ENCODE peak calls at places on chromosomes 6 and 20, in ten cellular contexts. One of them, this sample, is unnamed.

GRCh38 chr6:136823128-136823660 is 802 bp downstream of the PEX7 start:
- DNase-seq in RWPE1: no peak
- DNase-seq in cardiac muscle cell: no peak
- DNase-seq in AG04450: no peak
- DNase-seq in H1: no peak
- DNase-seq in osteoblast: peak
- DNase-seq in heart right ventricle: peak
- DNase-seq in Peyer's patch: peak
- DNase-seq in thoracic aorta: no peak
- DNase-seq in neural progenitor cell: no peak
- DNase-seq in this sample: no peak

GRCh38 chr20:63956664-63957003 is 418 bp upstream of the UCKL1 start:
- DNase-seq in AG04450: no peak
- DNase-seq in RWPE1: no peak
- DNase-seq in osteoblast: no peak
- DNase-seq in H1: no peak
- DNase-seq in neural progenitor cell: no peak
- DNase-seq in thoracic aorta: no peak
- DNase-seq in cardiac muscle cell: no peak
- DNase-seq in Peyer's patch: no peak
- DNase-seq in heart right ventricle: no peak
- DNase-seq in this sample: no peak

GRCh38 chr20:50309280-50309763 is 118.7 kb downstream of the CEBPB start:
- DNase-seq in H1: no peak
- DNase-seq in Peyer's patch: no peak
- DNase-seq in heart right ventricle: no peak
- DNase-seq in thoracic aorta: no peak
- DNase-seq in neural progenitor cell: no peak
- DNase-seq in cardiac muscle cell: no peak
- DNase-seq in RWPE1: no peak
- DNase-seq in AG04450: no peak
- DNase-seq in osteoblast: peak
- DNase-seq in this sample: no peak

GRCh38 chr6:41976794-41977484 is 35.3 kb upstream of the CCND3 start:
- DNase-seq in neural progenitor cell: no peak
- DNase-seq in RWPE1: peak
- DNase-seq in osteoblast: peak
- DNase-seq in thoracic aorta: no peak
- DNase-seq in H1: no peak
- DNase-seq in Peyer's patch: no peak
- DNase-seq in heart right ventricle: no peak
- DNase-seq in AG04450: peak
- DNase-seq in cardiac muscle cell: no peak
- DNase-seq in this sample: no peak

GRCh38 chr6:124684621-124685020 is 277.6 kb upstream of the RNF217 start:
- DNase-seq in RWPE1: no peak
- DNase-seq in H1: no peak
- DNase-seq in cardiac muscle cell: no peak
- DNase-seq in neural progenitor cell: no peak
- DNase-seq in AG04450: no peak
- DNase-seq in heart right ventricle: no peak
- DNase-seq in osteoblast: no peak
- DNase-seq in thoracic aorta: no peak
- DNase-seq in Peyer's patch: no peak
- DNase-seq in this sample: no peak

GRCh38 chr6:158174514-158174913 is 6.4 kb downstream of the GTF2H5 start:
- DNase-seq in H1: no peak
- DNase-seq in Peyer's patch: no peak
- DNase-seq in osteoblast: peak
- DNase-seq in thoracic aorta: no peak
- DNase-seq in neural progenitor cell: no peak
- DNase-seq in cardiac muscle cell: no peak
- DNase-seq in heart right ventricle: no peak
- DNase-seq in RWPE1: no peak
- DNase-seq in AG04450: peak
- DNase-seq in this sample: peak

GRCh38 chr6:121523628-121524027 is 88.2 kb downstream of the GJA1 start:
- DNase-seq in RWPE1: no peak
- DNase-seq in H1: no peak
- DNase-seq in cardiac muscle cell: no peak
- DNase-seq in heart right ventricle: no peak
- DNase-seq in thoracic aorta: no peak
- DNase-seq in osteoblast: no peak
- DNase-seq in neural progenitor cell: no peak
- DNase-seq in AG04450: no peak
- DNase-seq in Peyer's patch: no peak
- DNase-seq in this sample: no peak

GRCh38 chr20:2814587-2815051 is at the start of gene C20orf141:
- DNase-seq in Peyer's patch: no peak
- DNase-seq in thoracic aorta: no peak
- DNase-seq in heart right ventricle: no peak
- DNase-seq in H1: no peak
- DNase-seq in osteoblast: peak
- DNase-seq in cardiac muscle cell: no peak
- DNase-seq in AG04450: peak
- DNase-seq in neural progenitor cell: no peak
- DNase-seq in RWPE1: peak
- DNase-seq in this sample: peak

GRCh38 chr20:50425076-50425475 is 85.1 kb upstream of the PTPN1 start:
- DNase-seq in AG04450: no peak
- DNase-seq in thoracic aorta: no peak
- DNase-seq in RWPE1: peak
- DNase-seq in neural progenitor cell: no peak
- DNase-seq in osteoblast: peak
- DNase-seq in heart right ventricle: no peak
- DNase-seq in Peyer's patch: no peak
- DNase-seq in H1: no peak
- DNase-seq in cardiac muscle cell: no peak
- DNase-seq in this sample: no peak

GRCh38 chr6:25925808-25926325 is 4.6 kb downstream of the SLC17A2 start:
- DNase-seq in osteoblast: no peak
- DNase-seq in RWPE1: no peak
- DNase-seq in neural progenitor cell: no peak
- DNase-seq in AG04450: no peak
- DNase-seq in H1: no peak
- DNase-seq in cardiac muscle cell: no peak
- DNase-seq in heart right ventricle: no peak
- DNase-seq in Peyer's patch: no peak
- DNase-seq in thoracic aorta: no peak
- DNase-seq in this sample: no peak

GRCh38 chr20:35283441-35284266 is 918 bp downstream of the EIF6 start:
- DNase-seq in osteoblast: peak
- DNase-seq in heart right ventricle: no peak
- DNase-seq in thoracic aorta: no peak
- DNase-seq in neural progenitor cell: no peak
- DNase-seq in cardiac muscle cell: no peak
- DNase-seq in H1: no peak
- DNase-seq in AG04450: no peak
- DNase-seq in Peyer's patch: no peak
- DNase-seq in RWPE1: no peak
- DNase-seq in this sample: no peak

GRCh38 chr20:45012682-45013302 is 46.5 kb downstream of the STK4 start:
- DNase-seq in RWPE1: peak
- DNase-seq in H1: no peak
- DNase-seq in neural progenitor cell: no peak
- DNase-seq in heart right ventricle: no peak
- DNase-seq in AG04450: peak
- DNase-seq in thoracic aorta: no peak
- DNase-seq in osteoblast: no peak
- DNase-seq in cardiac muscle cell: no peak
- DNase-seq in Peyer's patch: no peak
- DNase-seq in this sample: no peak

GRCh38 chr20:52001999-52002666 is 189.4 kb downstream of the ZFP64 start:
- DNase-seq in RWPE1: no peak
- DNase-seq in osteoblast: no peak
- DNase-seq in Peyer's patch: no peak
- DNase-seq in H1: no peak
- DNase-seq in heart right ventricle: no peak
- DNase-seq in neural progenitor cell: no peak
- DNase-seq in AG04450: no peak
- DNase-seq in cardiac muscle cell: no peak
- DNase-seq in thoracic aorta: no peak
- DNase-seq in this sample: no peak
- TF ChIP-seq CTCF in RWPE1: no peak
- TF ChIP-seq CTCF in osteoblast: peak
- TF ChIP-seq CTCF in Peyer's patch: no peak
- TF ChIP-seq CTCF in H1: no peak
- TF ChIP-seq CTCF in heart right ventricle: no peak
- TF ChIP-seq CTCF in neural progenitor cell: peak
- TF ChIP-seq CTCF in AG04450: peak
- TF ChIP-seq CTCF in cardiac muscle cell: no peak
- TF ChIP-seq CTCF in thoracic aorta: no peak
- TF ChIP-seq CTCF in this sample: no peak

GRCh38 chr6:111710911-111711310 is 105.2 kb upstream of the TRAF3IP2 start:
- DNase-seq in thoracic aorta: no peak
- DNase-seq in cardiac muscle cell: no peak
- DNase-seq in RWPE1: no peak
- DNase-seq in heart right ventricle: no peak
- DNase-seq in neural progenitor cell: no peak
- DNase-seq in AG04450: no peak
- DNase-seq in H1: no peak
- DNase-seq in Peyer's patch: no peak
- DNase-seq in osteoblast: no peak
- DNase-seq in this sample: peak
- H3K27ac ChIP-seq in thoracic aorta: no peak
- H3K27ac ChIP-seq in cardiac muscle cell: no peak
- H3K27ac ChIP-seq in RWPE1: no peak
- H3K27ac ChIP-seq in heart right ventricle: peak
- H3K27ac ChIP-seq in neural progenitor cell: no peak
- H3K27ac ChIP-seq in AG04450: no peak
- H3K27ac ChIP-seq in H1: no peak
- H3K27ac ChIP-seq in Peyer's patch: no peak
- H3K27ac ChIP-seq in osteoblast: peak
- H3K27ac ChIP-seq in this sample: no peak

DNA sequence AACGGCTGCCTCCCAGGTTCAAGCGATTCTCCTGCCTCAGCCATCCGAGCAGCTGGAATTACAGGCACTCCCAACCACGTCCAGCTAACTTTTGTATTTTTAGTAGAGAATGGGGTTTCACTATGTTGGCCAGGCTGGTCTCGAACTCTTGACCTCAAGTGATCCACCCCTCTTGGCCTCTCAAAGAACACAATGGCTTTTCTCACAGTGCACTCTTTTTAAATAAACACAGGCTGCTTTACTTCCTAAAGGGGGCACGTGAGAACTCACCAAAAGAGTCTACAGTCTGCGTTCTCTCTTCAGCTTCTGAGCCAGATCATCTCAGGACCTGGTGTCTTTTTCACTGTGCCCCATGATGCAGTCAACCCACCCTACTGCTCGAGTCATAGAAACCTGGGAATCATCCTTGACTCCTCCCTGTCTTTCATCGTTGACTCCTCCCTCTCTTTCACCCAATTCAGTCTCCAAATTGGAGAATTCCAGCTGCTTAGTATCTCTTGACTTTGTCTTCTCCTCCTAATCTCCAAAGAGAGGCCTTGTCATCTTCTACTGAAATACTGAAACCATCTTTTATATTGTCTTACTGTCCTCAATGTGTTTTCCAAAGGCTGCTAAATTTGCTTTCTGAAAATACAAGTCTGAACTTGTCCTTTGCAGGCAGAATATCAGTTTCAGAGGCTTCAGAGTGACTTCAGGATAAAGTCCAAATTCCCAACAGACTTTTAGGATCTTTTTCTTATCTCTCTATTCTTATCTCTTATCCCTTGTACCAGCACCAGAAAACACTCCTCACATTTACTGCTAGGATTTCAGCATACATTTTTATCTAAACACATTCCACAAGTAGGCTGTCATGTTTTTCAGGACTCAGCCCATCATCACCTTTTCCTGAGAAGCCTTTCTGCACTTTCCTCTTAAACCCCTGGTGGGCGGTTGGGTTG is 323.4 kb downstream of the SYNE1 start:
- DNase-seq in thoracic aorta: no peak
- DNase-seq in H1: no peak
- DNase-seq in neural progenitor cell: no peak
- DNase-seq in osteoblast: peak
- DNase-seq in AG04450: peak
- DNase-seq in cardiac muscle cell: peak
- DNase-seq in Peyer's patch: no peak
- DNase-seq in heart right ventricle: no peak
- DNase-seq in RWPE1: no peak
- DNase-seq in this sample: no peak
- TF ChIP-seq CTCF in thoracic aorta: no peak
- TF ChIP-seq CTCF in H1: no peak
- TF ChIP-seq CTCF in neural progenitor cell: no peak
- TF ChIP-seq CTCF in osteoblast: no peak
- TF ChIP-seq CTCF in AG04450: peak
- TF ChIP-seq CTCF in cardiac muscle cell: peak
- TF ChIP-seq CTCF in Peyer's patch: no peak
- TF ChIP-seq CTCF in heart right ventricle: no peak
- TF ChIP-seq CTCF in RWPE1: no peak
- TF ChIP-seq CTCF in this sample: no peak

DNA sequence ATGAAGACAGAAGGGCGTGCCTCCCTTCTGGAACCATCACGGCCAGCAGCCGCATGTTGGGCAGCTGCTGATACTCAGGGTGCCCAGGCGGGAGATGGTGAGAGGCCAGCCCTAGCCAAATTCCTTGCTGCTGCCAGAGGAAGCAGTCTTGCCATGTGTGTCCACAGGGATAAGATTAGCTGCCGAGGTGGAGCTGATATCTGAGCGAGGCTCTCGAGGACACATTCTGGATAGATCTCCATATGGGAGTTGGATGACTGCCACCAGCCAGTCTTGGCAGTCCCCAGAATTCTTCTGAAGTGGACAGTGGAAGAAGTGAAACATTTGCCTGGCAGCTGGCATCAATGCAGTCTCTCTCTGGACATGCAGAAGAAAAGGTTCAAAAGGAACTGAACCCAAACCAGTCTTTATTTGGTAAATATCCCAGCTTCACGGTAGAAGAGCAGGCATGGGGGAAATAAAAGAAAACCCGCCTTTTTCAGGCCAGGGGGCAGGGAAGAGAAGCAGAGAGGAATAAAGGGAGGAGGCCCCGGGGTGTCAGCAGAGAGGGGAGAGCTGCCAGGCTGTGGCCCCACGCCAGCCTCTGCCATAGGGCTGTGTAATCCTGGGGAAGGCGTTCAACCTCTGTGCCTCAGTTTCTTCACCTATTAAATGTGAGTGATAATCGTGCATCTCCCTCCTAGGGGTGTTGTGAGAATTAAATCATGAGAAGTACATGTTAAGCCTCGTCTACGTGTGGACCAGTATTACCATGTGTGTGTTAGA is 3.7 kb upstream of the FUCA2 start:
- DNase-seq in heart right ventricle: peak
- DNase-seq in H1: no peak
- DNase-seq in AG04450: no peak
- DNase-seq in osteoblast: no peak
- DNase-seq in neural progenitor cell: no peak
- DNase-seq in RWPE1: no peak
- DNase-seq in thoracic aorta: no peak
- DNase-seq in Peyer's patch: no peak
- DNase-seq in cardiac muscle cell: peak
- DNase-seq in this sample: peak
- H3K27ac ChIP-seq in heart right ventricle: peak
- H3K27ac ChIP-seq in H1: no peak
- H3K27ac ChIP-seq in AG04450: no peak
- H3K27ac ChIP-seq in osteoblast: no peak
- H3K27ac ChIP-seq in neural progenitor cell: no peak
- H3K27ac ChIP-seq in RWPE1: no peak
- H3K27ac ChIP-seq in thoracic aorta: no peak
- H3K27ac ChIP-seq in Peyer's patch: no peak
- H3K27ac ChIP-seq in cardiac muscle cell: no peak
- H3K27ac ChIP-seq in this sample: peak